ENCODE peak calls at places on chromosomes 16 and 17, in six cellular contexts. Y is tibial artery; U is GM23248; J is A549; P is effector memory CD4-positive, alpha-beta T cell; M is fibroblast of lung. V is an unnamed sample. For H3K4me1, the result is how much of the 10 kb centered on the place peaks cover.

GRCh38 chr17:74054249-74054648 is 149.2 kb upstream of the RPL38 start:
- DNase-seq in Y (no peak), P (no peak), U (no peak), M (no peak), J (no peak), V (no peak)

GRCh38 chr17:29844339-29845048 is 85.5 kb downstream of the SSH2 start:
- DNase-seq in U (peak), Y (no peak), P (no peak), J (no peak), M (peak), V (peak)

GRCh38 chr17:81551458-81552243 is 502 bp downstream of the FAAP100 start:
- DNase-seq in U (peak), M (no peak), Y (peak), P (no peak), J (no peak), V (peak)

GRCh38 chr17:10349403-10349802 is 23.4 kb downstream of the MYH13 start:
- DNase-seq in J (no peak), P (no peak), U (peak), Y (no peak), M (no peak), V (no peak)

GRCh38 chr17:79535728-79536025 is 75.2 kb downstream of the RBFOX3 start:
- DNase-seq in M (no peak), Y (no peak), P (no peak), J (no peak), U (no peak), V (no peak)

GRCh38 chr16:79298476-79299153 is 301.9 kb downstream of the MAF start:
- DNase-seq in M (no peak), Y (no peak), P (no peak), J (no peak), U (no peak), V (no peak)

GRCh38 chr17:48542956-48543853 is 1.7 kb downstream of the HOXB2 start:
- DNase-seq in Y (no peak), U (peak), J (peak), P (no peak), M (peak), V (peak)

GRCh38 chr16:74596586-74596985 is 10.3 kb downstream of the GLG1 start:
- DNase-seq in P (no peak), M (no peak), U (no peak), J (no peak), Y (no peak), V (no peak)

GRCh38 chr17:29791336-29791735 is 138.7 kb downstream of the SSH2 start:
- DNase-seq in P (no peak), U (no peak), M (no peak), J (no peak), Y (no peak), V (no peak)

GRCh38 chr16:47475786-47476185 is 14.7 kb downstream of the PHKB start:
- DNase-seq in U (peak), J (no peak), M (no peak), Y (no peak), P (no peak), V (no peak)

GRCh38 chr16:11586856-11587642 is at the start of gene LITAF:
- DNase-seq in J (peak), U (peak), P (peak), Y (peak), M (peak), V (peak)

GRCh38 chr16:75109732-75110243 is 6.8 kb downstream of the LDHD start:
- DNase-seq in J (no peak), P (no peak), Y (peak), M (no peak), U (no peak), V (no peak)

GRCh38 chr17:18039535-18040286 is 503 bp downstream of the GID4 start:
- DNase-seq in J (peak), M (no peak), U (peak), P (peak), Y (no peak), V (peak)

GRCh38 chr17:78329263-78330059 is 30.4 kb downstream of the SOCS3 start:
- DNase-seq in M (peak), U (peak), Y (no peak), P (no peak), J (no peak), V (peak)

GRCh38 chr17:2396192-2396567 is 4.7 kb downstream of the MNT start:
- DNase-seq in Y (no peak), P (no peak), M (no peak), J (no peak), U (no peak), V (no peak)

GRCh38 chr17:2393184-2393953 is 7.5 kb downstream of the MNT start:
- DNase-seq in U (peak), J (peak), Y (peak), M (peak), P (peak), V (peak)

GRCh38 chr17:2393954-2394749 is 6.7 kb downstream of the MNT start:
- DNase-seq in U (no peak), M (no peak), J (no peak), P (no peak), Y (no peak), V (no peak)

GRCh38 chr17:2395258-2396170 is 5.3 kb downstream of the MNT start:
- DNase-seq in M (no peak), Y (peak), J (peak), P (no peak), U (peak), V (no peak)

DNA sequence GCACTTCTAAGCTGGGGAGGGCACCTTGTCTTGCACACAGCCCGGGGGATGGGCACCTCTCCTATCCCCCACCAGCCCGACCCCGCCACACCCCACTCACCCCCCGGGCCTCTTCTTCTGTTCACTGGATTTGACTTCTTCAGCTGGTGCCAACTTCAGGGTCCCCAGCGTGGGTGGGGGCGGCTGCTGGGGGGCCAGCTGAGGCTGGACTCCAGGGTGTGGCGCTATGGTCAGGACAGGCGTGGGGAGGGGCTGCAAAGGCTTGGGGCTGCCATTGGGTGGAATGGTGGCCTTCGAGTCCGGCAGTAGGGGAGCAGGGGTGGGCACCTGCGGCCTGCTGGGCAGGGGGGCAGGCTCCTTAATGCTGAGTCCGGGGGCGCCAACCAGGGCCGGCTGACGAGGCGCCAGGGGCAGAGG is 6.1 kb downstream of the MNT start:
- DNase-seq in U (no peak), P (no peak), M (no peak), Y (no peak), J (no peak), V (no peak)
- H3K4me1 ChIP-seq in U (under half), P (half or more), M (under half), Y (half or more), J (half or more), V (under half)

DNA sequence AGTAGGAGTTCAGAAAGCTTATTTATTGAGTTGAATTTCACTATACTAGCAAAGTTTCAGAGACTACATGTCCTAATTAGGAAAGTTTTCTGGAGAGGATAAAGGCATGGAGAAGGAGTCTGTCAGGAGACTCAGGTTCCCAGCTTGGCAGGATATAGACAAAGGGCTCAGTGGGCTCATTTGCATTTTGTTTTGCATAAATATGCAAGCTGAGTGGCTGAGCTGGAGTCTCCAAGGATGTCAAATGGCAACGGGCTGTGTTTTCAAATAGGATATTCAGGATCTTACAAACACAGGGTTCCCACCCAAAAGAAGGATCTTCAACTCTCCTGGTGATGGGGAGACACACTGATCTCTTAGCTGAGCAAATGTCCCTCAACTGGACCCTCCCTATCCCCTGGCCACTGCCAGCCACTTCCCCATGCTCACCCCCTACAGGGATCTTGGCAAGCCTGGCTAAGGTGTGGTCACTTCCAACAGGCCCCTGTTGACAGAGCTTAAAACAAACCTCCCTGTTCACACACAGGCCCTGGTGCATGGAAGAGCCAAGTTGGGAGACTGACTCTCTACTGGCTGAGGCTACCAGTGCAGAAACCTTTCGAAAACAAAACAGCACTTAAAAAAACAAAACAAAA is 61.6 kb downstream of the SOX9 start:
- DNase-seq in P (no peak), M (no peak), Y (no peak), J (peak), U (no peak), V (no peak)
- H3K27ac ChIP-seq in P (no peak), M (no peak), Y (no peak), J (peak), U (no peak), V (no peak)

DNA sequence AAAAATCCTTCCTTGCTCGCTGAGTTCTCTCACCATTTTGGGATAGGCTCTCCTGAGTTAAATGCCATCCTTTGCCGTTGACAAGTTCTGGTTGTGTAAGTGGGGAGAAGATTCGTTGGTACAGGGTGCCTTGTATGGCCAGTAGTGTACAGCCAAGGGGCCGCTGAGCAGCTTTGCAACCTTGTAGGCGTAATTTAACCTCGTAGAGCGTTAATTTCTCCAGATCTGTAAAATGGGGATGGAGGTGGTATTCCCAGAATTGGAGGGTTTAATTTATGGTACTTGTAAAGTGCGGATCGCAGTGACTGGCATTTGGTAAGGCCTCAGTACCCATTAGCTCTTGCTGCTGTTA is 1.4 kb downstream of the ARSG start:
- DNase-seq in M (no peak), P (no peak), J (no peak), U (no peak), Y (no peak), V (no peak)
- H3K4me1 ChIP-seq in M (under half), P (under half), J (under half), U (under half), Y (under half), V (under half)

DNA sequence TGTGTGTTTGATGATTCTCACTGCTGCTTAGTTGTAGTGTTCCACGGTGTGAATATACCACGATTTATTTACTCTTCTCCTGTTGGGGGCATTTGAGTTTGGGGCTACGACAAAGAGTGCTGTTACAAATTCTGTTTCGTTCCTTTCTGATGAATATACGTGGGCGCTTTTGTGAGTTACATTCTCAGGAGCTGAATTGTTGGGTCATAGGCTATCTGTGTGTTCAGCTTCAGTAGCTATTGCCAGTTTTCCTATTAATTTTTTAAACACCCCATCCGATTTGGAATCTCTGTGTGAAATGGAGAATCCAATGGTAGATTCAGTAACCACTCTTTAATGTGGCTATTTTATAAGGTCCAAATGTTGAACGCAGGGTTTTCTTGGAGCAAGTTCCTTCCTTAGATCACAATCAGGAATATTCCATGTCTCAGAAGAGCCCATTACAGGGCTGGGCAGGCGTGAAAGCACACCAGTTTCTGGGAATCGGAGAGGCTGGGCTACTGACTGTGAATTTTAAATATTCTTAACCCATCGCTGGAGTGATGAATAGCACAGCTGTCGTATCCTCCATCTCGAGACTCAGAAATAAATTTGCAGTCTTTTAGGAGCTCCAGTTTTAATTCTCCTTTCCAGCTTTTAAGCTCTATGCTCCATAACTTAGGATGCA is 115.9 kb downstream of the PITPNC1 start:
- DNase-seq in J (no peak), U (no peak), Y (no peak), M (no peak), P (no peak), V (no peak)
- H3K27ac ChIP-seq in J (no peak), U (no peak), Y (no peak), M (no peak), P (no peak), V (no peak)

GRCh38 chr17:55269894-55270293 is 5.1 kb downstream of the HLF start:
- DNase-seq in Y (no peak), U (no peak), P (no peak), M (no peak), J (no peak), V (no peak)
- H3K4me1 ChIP-seq in Y (half or more), U (under half), P (under half), M (under half), J (under half), V (under half)

DNA sequence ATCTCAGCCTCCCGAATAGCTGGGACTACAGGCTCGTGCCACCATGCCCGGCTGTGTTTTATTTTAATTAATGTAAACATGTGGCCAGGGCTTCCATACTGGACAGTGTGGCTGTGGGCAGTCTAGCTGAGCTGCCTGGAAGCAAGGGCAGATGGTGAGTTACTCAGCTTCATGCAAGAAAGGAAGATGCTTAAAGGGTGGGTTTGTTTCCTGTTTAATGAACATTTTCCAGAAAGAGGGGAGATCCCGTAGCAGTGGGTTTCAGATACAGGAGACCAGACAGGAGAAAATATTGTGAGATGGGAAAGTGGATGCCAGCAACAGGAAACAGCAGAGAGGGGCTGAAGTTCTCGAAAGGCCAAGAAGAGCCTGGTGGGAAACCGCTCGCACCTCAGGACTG is 7.3 kb downstream of the MAPK8IP3 start:
- DNase-seq in J (no peak), U (no peak), M (no peak), P (no peak), Y (no peak), V (no peak)
- H3K27ac ChIP-seq in J (no peak), U (no peak), M (no peak), P (no peak), Y (no peak), V (no peak)

GRCh38 chr17:20291076-20291475 is 176.3 kb downstream of the LGALS9B start:
- DNase-seq in U (no peak), J (no peak), Y (no peak), M (no peak), P (no peak), V (no peak)

GRCh38 chr17:20293501-20293900 is 173.8 kb downstream of the LGALS9B start:
- DNase-seq in M (no peak), Y (no peak), P (no peak), J (no peak), U (no peak), V (no peak)

GRCh38 chr17:20294120-20294519 is 173.2 kb downstream of the LGALS9B start:
- DNase-seq in J (no peak), U (no peak), Y (no peak), P (no peak), M (no peak), V (no peak)

GRCh38 chr17:20291853-20292252 is 175.5 kb downstream of the LGALS9B start:
- DNase-seq in M (no peak), U (no peak), P (no peak), J (no peak), Y (no peak), V (no peak)

GRCh38 chr17:20289984-20290383 is 177.4 kb downstream of the LGALS9B start:
- DNase-seq in J (no peak), U (no peak), Y (no peak), M (no peak), P (no peak), V (no peak)
- H3K4me1 ChIP-seq in J (under half), U (under half), Y (under half), M (under half), P (under half), V (under half)

V was measured in SJCRH30.